ENCODE peak calls at places on chromosomes 6 and 20, in four cellular contexts. F is cardiac muscle cell, G is AG10803, A is tibial artery. S is an unnamed sample.

GRCh38 chr6:10073326-10073725 is 341.5 kb downstream of the TFAP2A start:
- DNase-seq in A (no peak), G (no peak), F (no peak), S (no peak)

GRCh38 chr6:108441141-108441540 is 119.6 kb upstream of the FOXO3 start:
- DNase-seq in G (peak; percentile 25), F (no peak), A (no peak), S (no peak)

GRCh38 chr6:30100585-30101422 is 12.1 kb downstream of the TRIM31 start:
- DNase-seq in G (no peak), A (no peak), F (peak; percentile 7), S (no peak)

GRCh38 chr20:32709528-32710121 is 33.6 kb downstream of the COMMD7 start:
- DNase-seq in F (peak; percentile 53), A (no peak), G (no peak), S (no peak)

GRCh38 chr20:61300293-61300692 is 48.2 kb downstream of the CDH4 start:
- DNase-seq in A (no peak), F (no peak), G (no peak), S (no peak)

GRCh38 chr6:15658345-15658744 is 4.5 kb downstream of the DTNBP1 start:
- DNase-seq in F (no peak), G (no peak), A (no peak), S (no peak)

GRCh38 chr20:5234158-5234557 is 82.6 kb downstream of the PROKR2 start:
- DNase-seq in G (no peak), F (no peak), A (no peak), S (no peak)

GRCh38 chr6:155066371-155066770 is 71.3 kb downstream of the TIAM2 start:
- DNase-seq in A (no peak), F (no peak), G (peak; percentile 65), S (no peak)

GRCh38 chr6:130296854-130297253 is 69.0 kb upstream of the TMEM200A start:
- DNase-seq in A (no peak), G (no peak), F (no peak), S (no peak)

GRCh38 chr20:5696011-5696559 is 54.1 kb upstream of the SHLD1 start:
- DNase-seq in F (no peak), A (peak; percentile 65), G (peak; percentile 53), S (no peak)

GRCh38 chr6:3402310-3403243 is 54.3 kb downstream of the SLC22A23 start:
- DNase-seq in A (no peak), G (no peak), F (no peak), S (no peak)

GRCh38 chr6:53250761-53251672 is 97.7 kb downstream of the ELOVL5 start:
- DNase-seq in F (no peak), G (no peak), A (no peak), S (no peak)

GRCh38 chr6:137172734-137173431 is 561 bp downstream of the IL22RA2 start:
- DNase-seq in F (no peak), A (no peak), G (no peak), S (no peak)

GRCh38 chr6:54899986-54900385 is 53.4 kb downstream of the FAM83B start:
- DNase-seq in F (no peak), A (no peak), G (no peak), S (no peak)

GRCh38 chr6:167827062-167827587 is 414 bp downstream of the AFDN start:
- DNase-seq in G (peak; percentile 16), F (peak; percentile 76), A (no peak), S (no peak)

GRCh38 chr6:52303178-52303577 is 18.6 kb upstream of the MCM3 start:
- DNase-seq in G (no peak), F (no peak), A (no peak), S (no peak)

GRCh38 chr20:9342651-9343050 is 171.7 kb upstream of the LAMP5 start:
- DNase-seq in F (no peak), A (no peak), G (peak; percentile 20), S (no peak)

GRCh38 chr6:148799647-148800046 is 52.8 kb downstream of the UST start:
- DNase-seq in G (no peak), A (no peak), F (no peak), S (no peak)

GRCh38 chr6:80725156-80725930 is 618.9 kb downstream of the BCKDHB start:
- DNase-seq in G (peak; percentile 71), A (no peak), F (no peak), S (no peak)

GRCh38 chr20:56391037-56391436 is 978 bp downstream of the AURKA start:
- DNase-seq in G (no peak), A (no peak), F (no peak), S (no peak)

GRCh38 chr20:37914672-37915433 is 11.9 kb downstream of the VSTM2L start:
- DNase-seq in F (peak; percentile 76), G (no peak), A (no peak), S (no peak)

GRCh38 chr6:90074161-90074560 is 179.9 kb downstream of the GJA10 start:
- DNase-seq in G (peak; percentile 18), A (no peak), F (no peak), S (no peak)

GRCh38 chr20:7692478-7692877 is 247.8 kb downstream of the HAO1 start:
- DNase-seq in G (no peak), A (no peak), F (no peak), S (no peak)

GRCh38 chr20:15917333-15917732 is 655.9 kb downstream of the KIF16B start:
- DNase-seq in G (no peak), A (no peak), F (no peak), S (no peak)